ENCODE peak calls at places on chromosomes 13 and 19, in five cellular contexts. C is IMR-90, F is A549, H is right lobe of liver, W is tibial nerve. B is an unnamed sample.

GRCh38 chr19:16773259-16773658 is 53.6 kb downstream of the NWD1 start:
- DNase-seq in C (no peak), F (no peak), H (no peak), W (no peak), B (no peak)

GRCh38 chr13:37023871-37024270 is 23.3 kb downstream of the EXOSC8 start:
- DNase-seq in C (peak; percentile 70), F (no peak), H (no peak), W (no peak), B (no peak)

GRCh38 chr13:21435710-21436151 is 23.4 kb downstream of the ZDHHC20 start:
- DNase-seq in C (peak; percentile 89), F (peak; percentile 22), H (peak; percentile 53), W (no peak), B (no peak)

GRCh38 chr19:52022193-52022592 is 6.0 kb downstream of the ZNF614 start:
- DNase-seq in C (no peak), F (no peak), H (no peak), W (no peak), B (no peak)

GRCh38 chr13:47306991-47307390 is 410.1 kb upstream of the HTR2A start:
- DNase-seq in C (peak; percentile 26), F (no peak), H (no peak), W (no peak), B (no peak)

GRCh38 chr13:26095846-26096245 is 44.0 kb upstream of the SHISA2 start:
- DNase-seq in C (no peak), F (no peak), H (no peak), W (no peak), B (no peak)

GRCh38 chr13:111298214-111298975 is 22.0 kb upstream of the TEX29 start:
- DNase-seq in C (no peak), F (no peak), H (no peak), W (no peak), B (no peak)

GRCh38 chr13:96967248-96967745 is 27.0 kb downstream of the OXGR1 start:
- DNase-seq in C (no peak), F (no peak), H (no peak), W (no peak), B (no peak)

GRCh38 chr13:84455143-84455905 is 573.0 kb upstream of the SLITRK1 start:
- DNase-seq in C (no peak), F (no peak), H (no peak), W (no peak), B (no peak)

GRCh38 chr13:79646880-79647279 is 165.9 kb downstream of the NDFIP2 start:
- DNase-seq in C (no peak), F (no peak), H (no peak), W (no peak), B (no peak)

GRCh38 chr13:52128714-52129700 is at the start of gene NEK5:
- DNase-seq in C (peak; percentile 25), F (peak; percentile 70), H (peak; percentile 79), W (no peak), B (peak; percentile 74)

GRCh38 chr13:94701313-94702180 is 10.8 kb downstream of the SOX21 start:
- DNase-seq in C (no peak), F (no peak), H (no peak), W (no peak), B (no peak)

GRCh38 chr13:25217023-25217909 is 45.2 kb upstream of the AMER2 start:
- DNase-seq in C (peak; percentile 70), F (no peak), H (no peak), W (no peak), B (no peak)

GRCh38 chr13:28273919-28274318 is 135.6 kb downstream of the PAN3 start:
- DNase-seq in C (peak; percentile 3), F (no peak), H (no peak), W (no peak), B (no peak)

GRCh38 chr13:94454906-94455305 is 24.6 kb downstream of the DCT start:
- DNase-seq in C (peak; percentile 1), F (no peak), H (no peak), W (no peak), B (no peak)

GRCh38 chr19:2767688-2768087 is 15.4 kb downstream of the SGTA start:
- DNase-seq in C (no peak), F (no peak), H (no peak), W (no peak), B (no peak)

GRCh38 chr13:108851660-108852059 is 222.2 kb downstream of the MYO16 start:
- DNase-seq in C (no peak), F (no peak), H (no peak), W (no peak), B (no peak)

GRCh38 chr19:41427647-41428480 is 690 bp upstream of the B3GNT8 start:
- DNase-seq in C (no peak), F (no peak), H (no peak), W (peak; percentile 30), B (no peak)

GRCh38 chr13:93505104-93505952 is 278.7 kb downstream of the GPC6 start:
- DNase-seq in C (peak; percentile 72), F (no peak), H (no peak), W (no peak), B (no peak)

GRCh38 chr13:78595819-78596700 is 7.3 kb downstream of the POU4F1 start:
- DNase-seq in C (no peak), F (peak; percentile 23), H (peak; percentile 86), W (no peak), B (no peak)

GRCh38 chr13:50531917-50532899 is 311.3 kb downstream of the DLEU7 start:
- DNase-seq in C (peak; percentile 62), F (no peak), H (no peak), W (no peak), B (no peak)

GRCh38 chr13:28475916-28476725 is 18.8 kb downstream of the FLT1 start:
- DNase-seq in C (peak; percentile 97), F (no peak), H (no peak), W (no peak), B (no peak)

GRCh38 chr19:289651-290538 is 1.3 kb downstream of the PLPP2 start:
- DNase-seq in C (peak; percentile 25), F (peak; percentile 83), H (peak; percentile 28), W (no peak), B (no peak)

GRCh38 chr19:19417618-19418270 is 12.3 kb downstream of the GATAD2A start:
- DNase-seq in C (no peak), F (no peak), H (no peak), W (no peak), B (no peak)

GRCh38 chr13:30722361-30722760 is 13.0 kb upstream of the ALOX5AP start:
- DNase-seq in C (peak; percentile 66), F (no peak), H (no peak), W (no peak), B (no peak)

GRCh38 chr13:93730780-93731179 is 504.2 kb downstream of the GPC6 start:
- DNase-seq in C (peak; percentile 36), F (no peak), H (no peak), W (no peak), B (no peak)

GRCh38 chr13:101452519-101453485 is at the start of gene ITGBL1:
- DNase-seq in C (peak; percentile 25), F (no peak), H (no peak), W (no peak), B (peak; percentile 85)

GRCh38 chr13:73835138-73835721 is 299.0 kb downstream of the KLF12 start:
- DNase-seq in C (peak; percentile 56), F (peak; percentile 28), H (no peak), W (no peak), B (no peak)

GRCh38 chr13:41075034-41075433 is 13.7 kb downstream of the WBP4 start:
- DNase-seq in C (peak; percentile 49), F (peak; percentile 16), H (no peak), W (no peak), B (no peak)

GRCh38 chr13:47671762-47672161 is 329.3 kb downstream of the SUCLA2 start:
- DNase-seq in C (no peak), F (no peak), H (no peak), W (no peak), B (no peak)

DNA sequence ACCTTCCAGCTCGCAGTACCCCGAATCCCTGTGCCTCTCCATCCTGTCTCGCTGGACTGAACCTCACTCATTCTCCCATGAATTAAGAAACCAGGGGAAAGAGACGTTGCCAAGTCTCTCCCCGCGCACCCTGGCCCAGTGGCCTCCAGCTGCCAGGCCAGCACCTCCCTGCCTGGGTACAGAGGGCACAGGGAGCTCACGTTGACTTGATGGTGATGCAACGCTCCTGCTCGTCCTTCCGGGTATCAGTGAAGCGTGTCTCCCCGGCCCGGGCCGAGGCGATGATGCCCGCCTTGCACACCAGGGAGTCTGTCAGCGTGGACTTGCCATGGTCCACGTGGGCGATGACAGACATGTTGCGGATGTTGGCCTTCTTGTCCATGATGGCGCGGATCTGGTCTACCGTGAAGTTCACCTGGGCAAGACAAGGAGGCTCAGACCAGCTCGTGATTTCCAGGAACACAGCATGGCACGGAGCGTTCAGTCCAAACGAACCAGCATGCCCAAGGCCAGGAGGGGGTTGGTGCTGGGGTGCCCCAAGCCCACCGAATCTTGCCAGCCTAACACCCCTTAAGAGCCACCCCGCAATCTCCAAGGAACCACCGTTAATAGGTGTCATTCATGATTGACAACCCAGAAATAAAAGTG is 1.2 kb downstream of the EEF2 start:
- DNase-seq in C (peak; percentile 47), F (no peak), H (peak; percentile 87), W (no peak), B (peak; percentile 78)
- TF ChIP-seq POLR2A in C (no peak), F (no peak), H (peak; percentile 69), W (no peak), B (no peak)

GRCh38 chr19:44749318-44749717 is 810 bp downstream of the BCL3 start:
- DNase-seq in C (no peak), F (no peak), H (no peak), W (no peak), B (no peak)
- H3K4me1 ChIP-seq in C (peaks cover 32% of the 10 kb centered on the region), F (peaks cover 73% of the 10 kb centered on the region), H (peaks cover 63% of the 10 kb centered on the region), W (peaks cover 70% of the 10 kb centered on the region), B (peaks cover 86% of the 10 kb centered on the region)

DNA sequence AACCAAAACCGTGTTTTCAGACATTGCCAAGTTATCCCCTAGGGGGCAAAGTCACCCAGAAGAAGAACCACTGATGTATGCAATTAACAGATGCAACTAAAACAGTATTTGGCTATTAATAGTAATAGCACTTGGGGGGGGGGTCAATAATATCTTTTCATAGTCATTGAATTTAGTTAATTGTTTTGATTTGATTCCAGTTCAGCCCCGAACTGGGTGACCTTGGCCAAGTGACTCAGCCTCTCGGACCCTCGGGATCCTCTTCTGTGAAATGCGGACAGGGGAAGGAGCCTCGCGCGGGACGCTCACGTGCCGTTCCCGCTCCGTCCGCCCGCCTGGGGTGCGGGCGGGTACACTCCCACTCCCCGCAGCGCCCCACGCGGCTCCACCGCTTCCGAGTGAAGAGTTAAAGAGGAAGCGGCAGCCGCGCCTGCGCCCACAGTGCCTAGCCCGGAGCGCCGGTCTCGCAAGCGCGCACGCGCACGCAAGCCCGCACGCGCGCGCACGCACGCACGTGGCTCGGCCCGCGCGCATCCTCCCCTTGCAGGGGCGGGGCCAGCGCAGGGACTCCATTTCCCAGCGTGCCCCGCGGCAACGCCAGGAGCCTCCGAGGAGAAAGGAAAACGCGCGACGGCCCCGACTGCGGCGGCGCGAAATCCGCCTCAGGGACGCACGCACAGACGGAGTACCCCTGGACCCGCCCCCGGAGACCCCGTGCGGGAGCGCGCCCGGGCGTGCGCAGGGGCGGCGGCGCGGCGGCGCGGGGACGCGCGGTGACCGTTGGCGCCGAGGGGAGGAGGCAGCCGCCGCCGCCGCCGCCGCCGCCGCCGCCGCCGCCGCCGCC is at the start of gene DAZAP1:
- DNase-seq in C (peak; percentile 97), F (peak; percentile 71), H (peak; percentile 99), W (peak; percentile 98), B (peak; percentile 99)
- TF ChIP-seq POLR2A in C (no peak), F (peak; percentile 58), H (peak; percentile 47), W (peak; percentile 54), B (no peak)

DNA sequence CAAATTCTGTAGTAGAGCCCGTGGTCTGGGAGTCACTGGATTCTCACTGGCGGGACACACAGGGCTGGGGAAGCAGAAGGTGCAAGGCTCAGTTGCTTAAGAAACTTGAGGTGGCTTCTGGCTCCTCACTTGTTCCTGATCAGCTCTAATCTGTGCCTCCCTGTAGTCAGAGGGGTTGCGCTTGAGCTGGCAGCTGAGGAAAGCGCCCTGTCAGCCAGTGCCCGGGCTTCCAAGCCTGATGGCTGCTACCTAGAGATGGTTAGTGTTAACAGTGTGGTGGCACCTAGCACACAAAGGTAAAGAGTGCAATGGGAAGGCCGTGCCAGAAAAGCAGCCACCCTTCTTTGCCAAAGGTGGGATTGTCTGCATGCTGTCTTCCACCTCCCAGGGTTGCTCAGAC is 8.8 kb downstream of the HNRNPM start:
- DNase-seq in C (no peak), F (no peak), H (no peak), W (no peak), B (no peak)
- H3K4me1 ChIP-seq in C (peaks cover 26% of the 10 kb centered on the region), F (peaks cover 81% of the 10 kb centered on the region), H (peaks cover 68% of the 10 kb centered on the region), W (peaks cover 56% of the 10 kb centered on the region), B (peaks cover 67% of the 10 kb centered on the region)